ENCODE peak calls at places on chromosomes 4 and X, in eight cellular contexts. One of them, this sample, is unnamed.

GRCh38 chrX:22246620-22247019 is 26.1 kb upstream of the CBLL2 start:
- DNase-seq in AG09319: no peak
- DNase-seq in epithelial cell of proximal tubule: peak
- DNase-seq in thyroid gland: no peak
- DNase-seq in AG08395: peak
- DNase-seq in NCI-H1930: no peak
- DNase-seq in KG1: no peak
- DNase-seq in GM10248: no peak
- DNase-seq in this sample: no peak

GRCh38 chrX:42020225-42020624 is 96.9 kb upstream of the CASK start:
- DNase-seq in AG09319: no peak
- DNase-seq in epithelial cell of proximal tubule: no peak
- DNase-seq in thyroid gland: no peak
- DNase-seq in AG08395: no peak
- DNase-seq in NCI-H1930: no peak
- DNase-seq in KG1: no peak
- DNase-seq in GM10248: no peak
- DNase-seq in this sample: no peak

GRCh38 chr4:65968873-65969272 is 298.6 kb upstream of the EPHA5 start:
- DNase-seq in AG09319: no peak
- DNase-seq in epithelial cell of proximal tubule: no peak
- DNase-seq in thyroid gland: no peak
- DNase-seq in AG08395: no peak
- DNase-seq in NCI-H1930: no peak
- DNase-seq in KG1: no peak
- DNase-seq in GM10248: no peak
- DNase-seq in this sample: no peak

GRCh38 chr4:152920768-152921167 is 15.4 kb upstream of the FHDC1 start:
- DNase-seq in AG09319: no peak
- DNase-seq in epithelial cell of proximal tubule: no peak
- DNase-seq in thyroid gland: no peak
- DNase-seq in AG08395: no peak
- DNase-seq in NCI-H1930: peak
- DNase-seq in KG1: no peak
- DNase-seq in GM10248: no peak
- DNase-seq in this sample: no peak

GRCh38 chr4:26144526-26145167 is 176.2 kb upstream of the RBPJ start:
- DNase-seq in AG09319: no peak
- DNase-seq in epithelial cell of proximal tubule: no peak
- DNase-seq in thyroid gland: no peak
- DNase-seq in AG08395: no peak
- DNase-seq in NCI-H1930: no peak
- DNase-seq in KG1: no peak
- DNase-seq in GM10248: no peak
- DNase-seq in this sample: no peak

GRCh38 chr4:130712038-130712437 is 1616.1 kb downstream of the C4orf33 start:
- DNase-seq in AG09319: no peak
- DNase-seq in epithelial cell of proximal tubule: no peak
- DNase-seq in thyroid gland: no peak
- DNase-seq in AG08395: no peak
- DNase-seq in NCI-H1930: no peak
- DNase-seq in KG1: no peak
- DNase-seq in GM10248: no peak
- DNase-seq in this sample: no peak

GRCh38 chrX:100654256-100654655 is 10.3 kb downstream of the SRPX2 start:
- DNase-seq in AG09319: no peak
- DNase-seq in epithelial cell of proximal tubule: no peak
- DNase-seq in thyroid gland: no peak
- DNase-seq in AG08395: peak
- DNase-seq in NCI-H1930: no peak
- DNase-seq in KG1: no peak
- DNase-seq in GM10248: no peak
- DNase-seq in this sample: no peak

GRCh38 chr4:120714581-120714980 is 207.9 kb downstream of the PRDM5 start:
- DNase-seq in AG09319: no peak
- DNase-seq in epithelial cell of proximal tubule: no peak
- DNase-seq in thyroid gland: no peak
- DNase-seq in AG08395: no peak
- DNase-seq in NCI-H1930: no peak
- DNase-seq in KG1: no peak
- DNase-seq in GM10248: no peak
- DNase-seq in this sample: no peak

GRCh38 chr4:61152433-61152832 is 47.7 kb upstream of the ADGRL3 start:
- DNase-seq in AG09319: no peak
- DNase-seq in epithelial cell of proximal tubule: no peak
- DNase-seq in thyroid gland: no peak
- DNase-seq in AG08395: no peak
- DNase-seq in NCI-H1930: no peak
- DNase-seq in KG1: no peak
- DNase-seq in GM10248: no peak
- DNase-seq in this sample: no peak

GRCh38 chr4:177937051-177937450 is 494.8 kb upstream of the AGA start:
- DNase-seq in AG09319: no peak
- DNase-seq in epithelial cell of proximal tubule: no peak
- DNase-seq in thyroid gland: no peak
- DNase-seq in AG08395: no peak
- DNase-seq in NCI-H1930: no peak
- DNase-seq in KG1: no peak
- DNase-seq in GM10248: no peak
- DNase-seq in this sample: no peak

GRCh38 chrX:19686876-19687275 is 171.6 kb upstream of the MAP3K15 start:
- DNase-seq in AG09319: no peak
- DNase-seq in epithelial cell of proximal tubule: no peak
- DNase-seq in thyroid gland: no peak
- DNase-seq in AG08395: no peak
- DNase-seq in NCI-H1930: no peak
- DNase-seq in KG1: no peak
- DNase-seq in GM10248: no peak
- DNase-seq in this sample: no peak

GRCh38 chr4:182600836-182601235 is 316.4 kb downstream of the DCTD start:
- DNase-seq in AG09319: no peak
- DNase-seq in epithelial cell of proximal tubule: no peak
- DNase-seq in thyroid gland: no peak
- DNase-seq in AG08395: no peak
- DNase-seq in NCI-H1930: no peak
- DNase-seq in KG1: no peak
- DNase-seq in GM10248: no peak
- DNase-seq in this sample: no peak

GRCh38 chrX:46572295-46572936 is 1.1 kb upstream of the CHST7 start:
- DNase-seq in AG09319: no peak
- DNase-seq in epithelial cell of proximal tubule: no peak
- DNase-seq in thyroid gland: no peak
- DNase-seq in AG08395: no peak
- DNase-seq in NCI-H1930: no peak
- DNase-seq in KG1: no peak
- DNase-seq in GM10248: peak
- DNase-seq in this sample: no peak

GRCh38 chrX:110116066-110116465 is 113.2 kb downstream of the TMEM164 start:
- DNase-seq in AG09319: no peak
- DNase-seq in epithelial cell of proximal tubule: no peak
- DNase-seq in thyroid gland: no peak
- DNase-seq in AG08395: no peak
- DNase-seq in NCI-H1930: no peak
- DNase-seq in KG1: no peak
- DNase-seq in GM10248: no peak
- DNase-seq in this sample: no peak

GRCh38 chr4:140326395-140326993 is 47.0 kb upstream of the SCOC start:
- DNase-seq in AG09319: no peak
- DNase-seq in epithelial cell of proximal tubule: no peak
- DNase-seq in thyroid gland: peak
- DNase-seq in AG08395: peak
- DNase-seq in NCI-H1930: no peak
- DNase-seq in KG1: no peak
- DNase-seq in GM10248: no peak
- DNase-seq in this sample: no peak

GRCh38 chr4:124803641-124804040 is 91.1 kb upstream of the ANKRD50 start:
- DNase-seq in AG09319: no peak
- DNase-seq in epithelial cell of proximal tubule: no peak
- DNase-seq in thyroid gland: no peak
- DNase-seq in AG08395: no peak
- DNase-seq in NCI-H1930: no peak
- DNase-seq in KG1: no peak
- DNase-seq in GM10248: no peak
- DNase-seq in this sample: no peak

GRCh38 chr4:24471623-24472510 is 112.5 kb downstream of the DHX15 start:
- DNase-seq in AG09319: no peak
- DNase-seq in epithelial cell of proximal tubule: no peak
- DNase-seq in thyroid gland: peak
- DNase-seq in AG08395: no peak
- DNase-seq in NCI-H1930: no peak
- DNase-seq in KG1: no peak
- DNase-seq in GM10248: peak
- DNase-seq in this sample: no peak

GRCh38 chr4:87423313-87424031 is 1.1 kb downstream of the NUDT9 start:
- DNase-seq in AG09319: no peak
- DNase-seq in epithelial cell of proximal tubule: no peak
- DNase-seq in thyroid gland: no peak
- DNase-seq in AG08395: no peak
- DNase-seq in NCI-H1930: no peak
- DNase-seq in KG1: no peak
- DNase-seq in GM10248: peak
- DNase-seq in this sample: no peak

GRCh38 chrX:26558719-26559386 is 342.9 kb downstream of the MAGEB5 start:
- DNase-seq in AG09319: no peak
- DNase-seq in epithelial cell of proximal tubule: no peak
- DNase-seq in thyroid gland: no peak
- DNase-seq in AG08395: no peak
- DNase-seq in NCI-H1930: no peak
- DNase-seq in KG1: no peak
- DNase-seq in GM10248: no peak
- DNase-seq in this sample: no peak

GRCh38 chrX:15059488-15059887 is 186.3 kb downstream of the MOSPD2 start:
- DNase-seq in AG09319: no peak
- DNase-seq in epithelial cell of proximal tubule: no peak
- DNase-seq in thyroid gland: no peak
- DNase-seq in AG08395: peak
- DNase-seq in NCI-H1930: no peak
- DNase-seq in KG1: no peak
- DNase-seq in GM10248: no peak
- DNase-seq in this sample: no peak

GRCh38 chr4:190020790-190021717 is 6.0 kb downstream of the FRG2 start:
- DNase-seq in AG09319: no peak
- DNase-seq in epithelial cell of proximal tubule: no peak
- DNase-seq in thyroid gland: peak
- DNase-seq in AG08395: peak
- DNase-seq in NCI-H1930: no peak
- DNase-seq in KG1: no peak
- DNase-seq in GM10248: peak
- DNase-seq in this sample: peak

GRCh38 chr4:10866691-10867090 is 182.1 kb upstream of the CLNK start:
- DNase-seq in AG09319: no peak
- DNase-seq in epithelial cell of proximal tubule: no peak
- DNase-seq in thyroid gland: no peak
- DNase-seq in AG08395: no peak
- DNase-seq in NCI-H1930: no peak
- DNase-seq in KG1: no peak
- DNase-seq in GM10248: no peak
- DNase-seq in this sample: no peak

GRCh38 chrX:106615041-106615440 is 3.3 kb downstream of the RADX start:
- DNase-seq in AG09319: no peak
- DNase-seq in epithelial cell of proximal tubule: no peak
- DNase-seq in thyroid gland: no peak
- DNase-seq in AG08395: no peak
- DNase-seq in NCI-H1930: no peak
- DNase-seq in KG1: no peak
- DNase-seq in GM10248: no peak
- DNase-seq in this sample: no peak

GRCh38 chrX:101108293-101108692 is 10.3 kb downstream of the CENPI start:
- DNase-seq in AG09319: no peak
- DNase-seq in epithelial cell of proximal tubule: no peak
- DNase-seq in thyroid gland: no peak
- DNase-seq in AG08395: no peak
- DNase-seq in NCI-H1930: no peak
- DNase-seq in KG1: no peak
- DNase-seq in GM10248: no peak
- DNase-seq in this sample: no peak

GRCh38 chrX:153102436-153102835 is 30.2 kb downstream of the PNMA6A start:
- DNase-seq in AG09319: no peak
- DNase-seq in epithelial cell of proximal tubule: no peak
- DNase-seq in thyroid gland: no peak
- DNase-seq in AG08395: no peak
- DNase-seq in NCI-H1930: no peak
- DNase-seq in KG1: no peak
- DNase-seq in GM10248: no peak
- DNase-seq in this sample: no peak

GRCh38 chr4:93184093-93184492 is 644.5 kb upstream of the ATOH1 start:
- DNase-seq in AG09319: no peak
- DNase-seq in epithelial cell of proximal tubule: no peak
- DNase-seq in thyroid gland: peak
- DNase-seq in AG08395: no peak
- DNase-seq in NCI-H1930: no peak
- DNase-seq in KG1: no peak
- DNase-seq in GM10248: no peak
- DNase-seq in this sample: no peak

GRCh38 chrX:10341309-10341708 is 184.5 kb downstream of the CLCN4 start:
- DNase-seq in AG09319: no peak
- DNase-seq in epithelial cell of proximal tubule: no peak
- DNase-seq in thyroid gland: no peak
- DNase-seq in AG08395: no peak
- DNase-seq in NCI-H1930: no peak
- DNase-seq in KG1: no peak
- DNase-seq in GM10248: no peak
- DNase-seq in this sample: no peak

GRCh38 chr4:4204401-4204745 is 22.4 kb downstream of the OTOP1 start:
- DNase-seq in AG09319: no peak
- DNase-seq in epithelial cell of proximal tubule: no peak
- DNase-seq in thyroid gland: no peak
- DNase-seq in AG08395: no peak
- DNase-seq in NCI-H1930: no peak
- DNase-seq in KG1: no peak
- DNase-seq in GM10248: no peak
- DNase-seq in this sample: no peak

GRCh38 chrX:50988649-50989048 is 78.1 kb downstream of the BMP15 start:
- DNase-seq in AG09319: peak
- DNase-seq in epithelial cell of proximal tubule: no peak
- DNase-seq in thyroid gland: peak
- DNase-seq in AG08395: peak
- DNase-seq in NCI-H1930: no peak
- DNase-seq in KG1: no peak
- DNase-seq in GM10248: peak
- DNase-seq in this sample: no peak

GRCh38 chrX:111282991-111283390 is 12.7 kb upstream of the CAPN6 start:
- DNase-seq in AG09319: no peak
- DNase-seq in epithelial cell of proximal tubule: no peak
- DNase-seq in thyroid gland: no peak
- DNase-seq in AG08395: no peak
- DNase-seq in NCI-H1930: no peak
- DNase-seq in KG1: no peak
- DNase-seq in GM10248: no peak
- DNase-seq in this sample: no peak

GRCh38 chrX:8629871-8630270 is 102.1 kb downstream of the ANOS1 start:
- DNase-seq in AG09319: no peak
- DNase-seq in epithelial cell of proximal tubule: no peak
- DNase-seq in thyroid gland: no peak
- DNase-seq in AG08395: no peak
- DNase-seq in NCI-H1930: no peak
- DNase-seq in KG1: no peak
- DNase-seq in GM10248: no peak
- DNase-seq in this sample: no peak

GRCh38 chr4:144582105-144582850 is 63.7 kb upstream of the HHIP start:
- DNase-seq in AG09319: no peak
- DNase-seq in epithelial cell of proximal tubule: no peak
- DNase-seq in thyroid gland: no peak
- DNase-seq in AG08395: no peak
- DNase-seq in NCI-H1930: no peak
- DNase-seq in KG1: no peak
- DNase-seq in GM10248: no peak
- DNase-seq in this sample: no peak

GRCh38 chrX:14916017-14916674 is 42.9 kb downstream of the MOSPD2 start:
- DNase-seq in AG09319: no peak
- DNase-seq in epithelial cell of proximal tubule: no peak
- DNase-seq in thyroid gland: no peak
- DNase-seq in AG08395: peak
- DNase-seq in NCI-H1930: no peak
- DNase-seq in KG1: no peak
- DNase-seq in GM10248: no peak
- DNase-seq in this sample: no peak

GRCh38 chr4:150743564-150744342 is 161.8 kb downstream of the MAB21L2 start:
- DNase-seq in AG09319: no peak
- DNase-seq in epithelial cell of proximal tubule: no peak
- DNase-seq in thyroid gland: no peak
- DNase-seq in AG08395: no peak
- DNase-seq in NCI-H1930: no peak
- DNase-seq in KG1: no peak
- DNase-seq in GM10248: no peak
- DNase-seq in this sample: no peak